ENCODE peak calls at places on chromosomes 16 and 17, in seven cellular contexts. U is activated CD4-positive, alpha-beta T cell treated with anti-CD3 and anti-CD28 coated beads, Interleukin-2, amount 50 U/mL, for 4 hours; Z is body of pancreas; T is GM23248; G is non-pigmented ciliary epithelial cell; D is RPMI8226; I is NAMALWA. J is an unnamed sample.
A peak's percentile ranks its signal among the peaks of the same experiment; 100 is the strongest.

GRCh38 chr17:64229815-64230550 is 33.1 kb downstream of the TEX2 start:
- DNase-seq in D (no peak), G (no peak), Z (no peak), I (no peak), T (no peak), U (no peak), J (no peak)

GRCh38 chr16:86668136-86668535 is 89.8 kb downstream of the FOXL1 start:
- DNase-seq in D (no peak), Z (no peak), T (peak; percentile 82), G (no peak), I (no peak), U (no peak), J (no peak)

GRCh38 chr17:78991906-78992532 is 12.3 kb upstream of the LGALS3BP start:
- DNase-seq in U (no peak), D (no peak), T (no peak), I (no peak), G (no peak), Z (no peak), J (no peak)

GRCh38 chr17:61230972-61231820 is 168.4 kb upstream of the TBX2 start:
- DNase-seq in I (no peak), T (no peak), Z (no peak), G (no peak), D (no peak), U (no peak), J (no peak)

GRCh38 chr17:73974536-73974935 is 228.9 kb upstream of the RPL38 start:
- DNase-seq in G (no peak), T (no peak), D (no peak), Z (no peak), U (no peak), I (no peak), J (no peak)

GRCh38 chr17:21289902-21290571 is 5.5 kb downstream of the MAP2K3 start:
- DNase-seq in G (no peak), D (no peak), T (peak; percentile 52), U (no peak), Z (peak; percentile 48), I (no peak), J (no peak)

GRCh38 chr17:31696184-31696602 is 162.9 kb downstream of the COPRS start:
- DNase-seq in T (peak; percentile 97), G (no peak), D (no peak), U (no peak), I (no peak), Z (peak; percentile 44), J (no peak)

GRCh38 chr16:4976611-4977145 is 18.5 kb downstream of the SEC14L5 start:
- DNase-seq in I (no peak), G (no peak), D (no peak), T (no peak), U (no peak), Z (peak; percentile 81), J (no peak)

GRCh38 chr17:40915199-40915661 is 22.2 kb downstream of the KRT23 start:
- DNase-seq in G (peak; percentile 95), I (no peak), U (no peak), Z (no peak), D (no peak), T (peak; percentile 97), J (peak; percentile 85)

GRCh38 chr16:527015-527903 is at the start of gene CAPN15:
- DNase-seq in U (peak; percentile 80), G (no peak), Z (peak; percentile 89), I (peak; percentile 87), D (peak; percentile 94), T (peak; percentile 96), J (peak; percentile 78)

J was measured in HTR-8/SVneo.